ENCODE peak calls at places on chromosome 7, in four cellular contexts. A, H, C and B are unnamed samples.

GRCh38 chr7:44320141-44320540 is 5.3 kb downstream of the CAMK2B start:
- DNase-seq in A (no peak), H (no peak), C (no peak), B (no peak)

GRCh38 chr7:73718438-73718881 is 1.0 kb downstream of the STX1A start:
- DNase-seq in A (no peak), H (no peak), C (no peak), B (no peak)

GRCh38 chr7:114081606-114082425 is 163.0 kb upstream of the PPP1R3A start:
- DNase-seq in A (no peak), H (no peak), C (no peak), B (no peak)

GRCh38 chr7:16669581-16669980 is 23.6 kb downstream of the BZW2 start:
- DNase-seq in A (no peak), H (no peak), C (no peak), B (no peak)

GRCh38 chr7:38339953-38340819 is 66.8 kb upstream of the TARP start:
- DNase-seq in A (no peak), H (no peak), C (no peak), B (no peak)

GRCh38 chr7:133364959-133365680 is 112.2 kb downstream of the EXOC4 start:
- DNase-seq in A (no peak), H (no peak), C (no peak), B (no peak)

GRCh38 chr7:37323912-37324430 is 124.7 kb downstream of the ELMO1 start:
- DNase-seq in A (no peak), H (no peak), C (no peak), B (no peak)

GRCh38 chr7:94414481-94414880 is 19.8 kb downstream of the COL1A2 start:
- DNase-seq in A (no peak), H (no peak), C (no peak), B (no peak)

GRCh38 chr7:32910195-32910594 is 18.6 kb upstream of the KBTBD2 start:
- DNase-seq in A (no peak), H (no peak), C (no peak), B (no peak)

GRCh38 chr7:100682228-100682741 is 8.7 kb downstream of the GNB2 start:
- DNase-seq in A (no peak), H (no peak), C (no peak), B (no peak)

GRCh38 chr7:98826811-98827231 is 43.0 kb downstream of the TMEM130 start:
- DNase-seq in A (no peak), H (no peak), C (no peak), B (no peak)

GRCh38 chr7:123770378-123770777 is 21.6 kb upstream of the WASL start:
- DNase-seq in A (no peak), H (no peak), C (no peak), B (no peak)

GRCh38 chr7:128710391-128710930 is 28.7 kb upstream of the CALU start:
- DNase-seq in A (no peak), H (no peak), C (no peak), B (no peak)

GRCh38 chr7:44547536-44548221 is 6.5 kb upstream of the NPC1L1 start:
- DNase-seq in A (no peak), H (no peak), C (no peak), B (no peak)

GRCh38 chr7:113404245-113404644 is 285.9 kb upstream of the SMIM30 start:
- DNase-seq in A (no peak), H (no peak), C (no peak), B (no peak)

GRCh38 chr7:74490546-74490945 is 36.8 kb downstream of the GTF2IRD1 start:
- DNase-seq in A (no peak), H (no peak), C (no peak), B (no peak)

GRCh38 chr7:97043281-97043680 is 18.6 kb upstream of the DLX5 start:
- DNase-seq in A (no peak), H (no peak), C (no peak), B (no peak)

DNA sequence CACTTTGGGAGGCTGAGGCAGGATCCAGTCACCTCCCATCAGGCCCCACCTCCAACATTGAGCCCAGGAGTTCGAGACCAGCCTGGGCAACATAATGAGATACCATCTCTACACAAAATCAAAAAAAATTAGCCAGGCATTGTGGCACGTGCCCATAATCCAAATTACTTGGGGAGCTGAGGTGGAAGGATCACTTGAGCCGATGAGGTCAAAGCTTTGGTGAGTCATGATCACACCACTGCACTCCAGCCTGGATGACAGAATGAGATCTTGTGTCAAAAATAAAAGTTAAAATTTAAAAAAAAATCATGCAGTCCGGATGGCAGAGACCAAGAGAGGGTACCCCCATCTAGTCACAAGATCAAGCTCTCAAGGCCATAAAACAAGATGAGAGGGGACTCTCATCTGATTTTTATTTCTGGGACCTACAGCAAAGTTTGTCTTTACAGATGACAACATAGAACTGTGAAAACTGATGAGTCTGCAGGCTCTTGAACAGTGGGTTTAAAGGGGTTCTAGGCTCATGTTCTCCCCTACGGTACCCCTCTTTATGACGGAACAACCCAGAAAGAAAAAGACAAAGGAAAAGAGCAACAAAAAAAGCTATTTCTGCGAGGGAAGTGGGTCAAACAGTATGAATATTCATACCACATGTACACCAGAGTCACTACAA is 28.9 kb upstream of the CREB3L2 start:
- DNase-seq in A (no peak), H (no peak), C (no peak), B (no peak)
- H3K4me1 ChIP-seq in A (peaks cover 6% of the 10 kb centered on the region), H (no peaks in the 10 kb centered on the region), C (no peaks in the 10 kb centered on the region), B (no peaks in the 10 kb centered on the region)

DNA sequence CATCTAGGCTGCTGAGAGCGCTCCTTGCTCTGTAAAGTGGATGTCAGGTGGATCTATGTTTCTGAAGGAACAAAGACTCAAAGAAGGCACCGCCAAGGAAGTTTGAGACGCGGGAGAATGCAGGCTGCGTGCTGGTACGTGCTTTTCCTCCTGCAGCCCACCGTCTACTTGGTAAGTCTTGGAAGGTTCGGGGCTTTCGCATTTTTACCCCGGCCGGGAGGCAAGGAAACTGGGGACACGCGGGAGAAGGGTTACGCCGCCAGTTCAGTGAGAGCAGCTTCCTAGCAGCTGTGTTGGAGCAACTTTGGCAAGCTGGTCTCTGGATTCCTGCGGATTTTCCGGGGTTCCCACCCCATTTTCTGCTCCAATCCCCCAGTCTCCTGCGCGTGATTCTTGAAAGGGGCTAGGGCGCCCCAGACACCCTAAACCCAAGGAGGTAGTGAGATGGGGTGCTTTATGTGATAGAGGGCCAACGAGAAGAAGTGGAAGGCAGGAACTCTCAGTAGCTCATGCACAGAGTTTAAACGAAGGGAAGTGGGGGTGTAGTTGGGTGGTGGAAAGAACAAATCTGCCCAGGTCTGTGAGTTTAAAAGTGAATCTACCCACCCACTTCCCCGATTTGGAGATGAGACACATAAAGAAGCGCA is 2.3 kb downstream of the NXPH1 start:
- DNase-seq in A (no peak), H (no peak), C (no peak), B (no peak)
- H3K27me3 ChIP-seq in A (peaks cover 98% of the 10 kb centered on the region), H (peaks cover 100% of the 10 kb centered on the region), C (peaks cover 19% of the 10 kb centered on the region), B (peaks cover 60% of the 10 kb centered on the region)

GRCh38 chr7:29297194-29297890 is 102.8 kb downstream of the CHN2 start:
- DNase-seq in A (no peak), H (peak; percentile 57), C (no peak), B (no peak)
- H3K4me1 ChIP-seq in A (peaks cover 5% of the 10 kb centered on the region), H (peaks cover 9% of the 10 kb centered on the region), C (no peaks in the 10 kb centered on the region), B (no peaks in the 10 kb centered on the region)

GRCh38 chr7:1735806-1736468 is 65.9 kb downstream of the ELFN1 start:
- DNase-seq in A (no peak), H (no peak), C (no peak), B (no peak)
- H3K27me3 ChIP-seq in A (peaks cover 45% of the 10 kb centered on the region), H (peaks cover 8% of the 10 kb centered on the region), C (no peaks in the 10 kb centered on the region), B (no peaks in the 10 kb centered on the region)

GRCh38 chr7:71470948-71471347 is 339.0 kb downstream of the GALNT17 start:
- DNase-seq in A (no peak), H (no peak), C (no peak), B (no peak)
- H3K4me1 ChIP-seq in A (no peaks in the 10 kb centered on the region), H (peaks cover 11% of the 10 kb centered on the region), C (no peaks in the 10 kb centered on the region), B (no peaks in the 10 kb centered on the region)

DNA sequence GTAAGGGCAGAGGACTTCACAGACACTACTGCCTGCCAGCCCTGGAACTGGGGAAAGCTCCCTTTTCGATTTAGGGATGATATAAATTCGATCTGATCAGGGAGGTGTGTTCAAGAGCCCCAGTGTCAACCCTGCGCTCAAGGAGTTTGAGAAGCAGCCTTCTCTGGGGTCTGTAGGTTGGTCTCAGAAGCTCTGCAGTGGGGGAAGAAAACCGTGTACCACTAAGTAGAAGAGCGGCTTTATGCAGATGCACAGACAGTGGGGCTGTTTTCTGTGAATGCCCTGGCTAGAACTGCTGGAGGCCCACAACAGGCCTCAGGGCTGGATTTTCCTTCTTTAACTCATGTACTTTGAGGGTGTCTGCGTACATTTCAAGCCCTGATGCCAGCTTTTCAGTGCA is 6.4 kb upstream of the TBX20 start:
- DNase-seq in A (no peak), H (no peak), C (no peak), B (no peak)
- H3K27me3 ChIP-seq in A (peaks cover 97% of the 10 kb centered on the region), H (peaks cover 93% of the 10 kb centered on the region), C (peaks cover 48% of the 10 kb centered on the region), B (peaks cover 49% of the 10 kb centered on the region)